ENCODE peak calls at places on chromosomes 11 and 22, in eight cellular contexts. X, O, E, F, D, P, Q and N are unnamed samples.

GRCh38 chr11:31620434-31620833 is 110.9 kb downstream of the ELP4 start:
- DNase-seq in X (no peak), O (no peak), E (no peak), F (no peak), D (no peak), P (no peak), Q (no peak), N (no peak)

GRCh38 chr11:58801974-58802545 is 42.4 kb downstream of the GLYATL2 start:
- DNase-seq in X (no peak), O (no peak), E (no peak), F (no peak), D (no peak), P (no peak), Q (no peak), N (no peak)

GRCh38 chr11:27447288-27447914 is 25.2 kb downstream of the LGR4 start:
- DNase-seq in X (no peak), O (peak; percentile 76), E (no peak), F (no peak), D (no peak), P (no peak), Q (no peak), N (no peak)

GRCh38 chr11:19781351-19781750 is 68.7 kb downstream of the NAV2 start:
- DNase-seq in X (no peak), O (no peak), E (no peak), F (no peak), D (no peak), P (no peak), Q (no peak), N (no peak)

GRCh38 chr11:74443071-74443864 is 24.1 kb downstream of the KCNE3 start:
- DNase-seq in X (no peak), O (no peak), E (no peak), F (no peak), D (peak; percentile 75), P (peak; percentile 55), Q (no peak), N (peak; percentile 65)

GRCh38 chr11:13183094-13183825 is 94.3 kb upstream of the BMAL1 start:
- DNase-seq in X (no peak), O (peak; percentile 91), E (peak; percentile 13), F (no peak), D (no peak), P (no peak), Q (no peak), N (no peak)

GRCh38 chr11:77189588-77190210 is 61.7 kb downstream of the MYO7A start:
- DNase-seq in X (no peak), O (no peak), E (no peak), F (no peak), D (no peak), P (no peak), Q (no peak), N (peak; percentile 31)

GRCh38 chr22:36395061-36395849 is 7.5 kb upstream of the MYH9 start:
- DNase-seq in X (no peak), O (no peak), E (no peak), F (no peak), D (no peak), P (peak; percentile 64), Q (no peak), N (peak; percentile 70)

GRCh38 chr11:62799486-62799885 is 5.8 kb downstream of the NXF1 start:
- DNase-seq in X (no peak), O (no peak), E (no peak), F (no peak), D (no peak), P (no peak), Q (no peak), N (peak; percentile 27)

GRCh38 chr11:73140213-73141030 is 1.7 kb downstream of the FCHSD2 start:
- DNase-seq in X (peak; percentile 35), O (peak; percentile 29), E (no peak), F (no peak), D (peak; percentile 73), P (no peak), Q (no peak), N (peak; percentile 47)

GRCh38 chr11:75308116-75308515 is 43.3 kb downstream of the ARRB1 start:
- DNase-seq in X (no peak), O (no peak), E (no peak), F (no peak), D (no peak), P (no peak), Q (no peak), N (no peak)

GRCh38 chr22:39254789-39255298 is 10.1 kb upstream of the PDGFB start:
- DNase-seq in X (no peak), O (peak; percentile 51), E (no peak), F (no peak), D (peak; percentile 59), P (no peak), Q (no peak), N (no peak)

GRCh38 chr11:85281550-85281949 is 345.6 kb downstream of the DLG2 start:
- DNase-seq in X (no peak), O (no peak), E (peak; percentile 63), F (no peak), D (no peak), P (no peak), Q (no peak), N (no peak)

GRCh38 chr11:114447892-114448291 is 8.6 kb downstream of the REXO2 start:
- DNase-seq in X (no peak), O (peak; percentile 85), E (no peak), F (no peak), D (no peak), P (no peak), Q (no peak), N (no peak)

GRCh38 chr11:94307101-94307791 is 2.9 kb downstream of the IZUMO1R start:
- DNase-seq in X (no peak), O (no peak), E (no peak), F (no peak), D (no peak), P (no peak), Q (no peak), N (no peak)

GRCh38 chr22:47161631-47162030 is 399.2 kb downstream of the TBC1D22A start:
- DNase-seq in X (no peak), O (peak; percentile 53), E (no peak), F (no peak), D (peak; percentile 38), P (peak; percentile 1), Q (no peak), N (no peak)

GRCh38 chr11:3132831-3133455 is 32.2 kb downstream of the OSBPL5 start:
- DNase-seq in X (no peak), O (no peak), E (no peak), F (no peak), D (peak; percentile 40), P (peak; percentile 4), Q (no peak), N (no peak)

GRCh38 chr11:33819278-33819677 is 45.0 kb upstream of the FBXO3 start:
- DNase-seq in X (no peak), O (no peak), E (no peak), F (no peak), D (no peak), P (no peak), Q (no peak), N (no peak)

GRCh38 chr11:122069946-122070345 is 46.1 kb downstream of the BLID start:
- DNase-seq in X (peak; percentile 16), O (peak; percentile 91), E (no peak), F (no peak), D (peak; percentile 49), P (peak; percentile 14), Q (no peak), N (no peak)

GRCh38 chr22:37560682-37561208 is 465 bp downstream of the CDC42EP1 start:
- DNase-seq in X (no peak), O (peak; percentile 66), E (no peak), F (no peak), D (peak; percentile 75), P (peak; percentile 34), Q (no peak), N (no peak)
- H3K4me3 ChIP-seq in X (peak overlapping the region; percentile 77), O (peak overlapping the region; percentile 88), E (peak overlapping the region; percentile 13), F (peak overlapping the region; percentile 35), D (peak overlapping the region; percentile 85), P (peak overlapping the region; percentile 67), Q (peak overlapping the region; percentile 22), N (peak overlapping the region; percentile 67)

GRCh38 chr11:117179048-117179999 is 781 bp downstream of the SIDT2 start:
- DNase-seq in X (peak; percentile 45), O (peak; percentile 57), E (peak; percentile 32), F (peak; percentile 30), D (no peak), P (peak; percentile 63), Q (peak; percentile 43), N (peak; percentile 77)

GRCh38 chr11:117180661-117181585 is 2.4 kb downstream of the SIDT2 start:
- DNase-seq in X (peak; percentile 83), O (peak; percentile 78), E (peak; percentile 83), F (peak; percentile 34), D (peak; percentile 97), P (peak; percentile 87), Q (no peak), N (peak; percentile 84)

GRCh38 chr11:117178210-117179034 is at the start of gene SIDT2:
- DNase-seq in X (peak; percentile 96), O (peak; percentile 88), E (peak; percentile 87), F (peak; percentile 78), D (peak; percentile 98), P (peak; percentile 97), Q (peak; percentile 87), N (peak; percentile 97)

GRCh38 chr11:117181586-117182550 is 3.3 kb downstream of the SIDT2 start:
- DNase-seq in X (no peak), O (no peak), E (no peak), F (no peak), D (no peak), P (no peak), Q (no peak), N (peak; percentile 33)

GRCh38 chr11:117180020-117180419 is 1.5 kb downstream of the SIDT2 start:
- DNase-seq in X (peak; percentile 14), O (peak; percentile 24), E (peak; percentile 9), F (no peak), D (peak; percentile 54), P (no peak), Q (no peak), N (no peak)
- H3K4me3 ChIP-seq in X (peak overlapping the region; percentile 89), O (peak overlapping the region; percentile 86), E (peak overlapping the region; percentile 65), F (peak overlapping the region; percentile 7), D (peak overlapping the region; percentile 86), P (peak overlapping the region; percentile 93), Q (peak overlapping the region; percentile 57), N (no peak overlapping the region)

GRCh38 chr11:69209421-69209820 is 53.7 kb downstream of the SMIM38 start:
- DNase-seq in X (no peak), O (no peak), E (no peak), F (no peak), D (peak; percentile 20), P (no peak), Q (no peak), N (no peak)

GRCh38 chr11:69210660-69211035 is 54.9 kb downstream of the SMIM38 start:
- DNase-seq in X (no peak), O (no peak), E (no peak), F (no peak), D (no peak), P (no peak), Q (no peak), N (no peak)

GRCh38 chr11:69209038-69209350 is 53.3 kb downstream of the SMIM38 start:
- DNase-seq in X (no peak), O (no peak), E (no peak), F (no peak), D (peak; percentile 11), P (no peak), Q (no peak), N (no peak)

GRCh38 chr11:69211540-69212120 is 55.9 kb downstream of the SMIM38 start:
- DNase-seq in X (no peak), O (no peak), E (no peak), F (no peak), D (no peak), P (no peak), Q (no peak), N (no peak)

GRCh38 chr11:69209936-69210659 is 54.4 kb downstream of the SMIM38 start:
- DNase-seq in X (no peak), O (no peak), E (peak; percentile 34), F (no peak), D (peak; percentile 29), P (no peak), Q (no peak), N (no peak)
- H3K4me3 ChIP-seq in X (no peak overlapping the region), O (no peak overlapping the region), E (no peak overlapping the region), F (no peak overlapping the region), D (no peak overlapping the region), P (no peak overlapping the region), Q (no peak overlapping the region), N (no peak overlapping the region)

GRCh38 chr22:40953446-40953845 is 2.3 kb downstream of the RBX1 start:
- DNase-seq in X (no peak), O (peak; percentile 51), E (no peak), F (no peak), D (no peak), P (no peak), Q (no peak), N (no peak)
- H3K4me3 ChIP-seq in X (no peak overlapping the region), O (no peak overlapping the region), E (no peak overlapping the region), F (no peak overlapping the region), D (peak overlapping the region; percentile 89), P (no peak overlapping the region), Q (no peak overlapping the region), N (no peak overlapping the region)